ENCODE peak calls at places on chromosome 1, in five cellular contexts. A is H1, W is K562, M is ovary, V is stomach. Q is an unnamed sample.

GRCh38 chr1:214404571-214405213 is 123.7 kb downstream of the SMYD2 start:
- DNase-seq in A (no peak), W (no peak), M (no peak), V (no peak), Q (no peak)

GRCh38 chr1:173330149-173330951 is 123.2 kb upstream of the TNFSF4 start:
- DNase-seq in A (no peak), W (peak; percentile 21), M (no peak), V (no peak), Q (no peak)

GRCh38 chr1:91018006-91018405 is 3.8 kb downstream of the ZNF644 start:
- DNase-seq in A (no peak), W (no peak), M (no peak), V (no peak), Q (no peak)

GRCh38 chr1:58768971-58769808 is 14.7 kb downstream of the JUN start:
- DNase-seq in A (peak; percentile 98), W (peak; percentile 75), M (peak; percentile 86), V (peak; percentile 85), Q (peak; percentile 93)

GRCh38 chr1:160453443-160453842 is 53.1 kb downstream of the VANGL2 start:
- DNase-seq in A (no peak), W (no peak), M (no peak), V (no peak), Q (no peak)

GRCh38 chr1:161207173-161207572 is 5.0 kb downstream of the NDUFS2 start:
- DNase-seq in A (no peak), W (no peak), M (peak; percentile 75), V (no peak), Q (no peak)

GRCh38 chr1:214566158-214567104 is 15.0 kb upstream of the PTPN14 start:
- DNase-seq in A (no peak), W (no peak), M (no peak), V (no peak), Q (no peak)

GRCh38 chr1:160432371-160432786 is 32.0 kb downstream of the VANGL2 start:
- DNase-seq in A (no peak), W (no peak), M (no peak), V (no peak), Q (no peak)

GRCh38 chr1:184085667-184086066 is 34.1 kb downstream of the TSEN15 start:
- DNase-seq in A (no peak), W (no peak), M (no peak), V (no peak), Q (no peak)

GRCh38 chr1:151994956-151995355 is 1.3 kb upstream of the S100A10 start:
- DNase-seq in A (no peak), W (no peak), M (no peak), V (no peak), Q (no peak)

GRCh38 chr1:64229307-64229706 is 25.9 kb downstream of the UBE2U start:
- DNase-seq in A (no peak), W (no peak), M (no peak), V (no peak), Q (no peak)

DNA sequence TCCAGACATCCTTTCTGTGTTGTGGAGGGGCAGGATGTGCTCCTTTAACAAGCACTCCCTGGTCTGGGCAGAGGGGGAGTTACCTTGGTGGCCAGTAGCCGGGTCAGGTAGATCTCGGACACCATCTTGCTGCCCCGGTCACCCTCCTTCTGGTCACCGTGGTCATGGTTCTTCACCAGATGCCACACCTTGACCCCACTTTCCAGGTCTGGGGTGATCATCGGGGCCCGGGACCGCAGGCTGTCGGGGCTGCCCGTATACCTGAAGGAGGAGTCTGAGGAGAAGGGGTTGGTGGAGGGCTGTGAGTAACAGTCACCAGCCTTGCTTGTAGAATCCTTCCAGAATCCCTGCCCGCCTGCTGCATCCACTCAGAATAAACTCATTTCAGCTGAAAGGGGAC is 122.3 kb upstream of the CD34 start:
- DNase-seq in A (no peak), W (no peak), M (no peak), V (no peak), Q (no peak)
- H3K27ac ChIP-seq in A (no peak overlapping the region), W (no peak overlapping the region), M (no peak overlapping the region), V (no peak overlapping the region), Q (no peak overlapping the region)

DNA sequence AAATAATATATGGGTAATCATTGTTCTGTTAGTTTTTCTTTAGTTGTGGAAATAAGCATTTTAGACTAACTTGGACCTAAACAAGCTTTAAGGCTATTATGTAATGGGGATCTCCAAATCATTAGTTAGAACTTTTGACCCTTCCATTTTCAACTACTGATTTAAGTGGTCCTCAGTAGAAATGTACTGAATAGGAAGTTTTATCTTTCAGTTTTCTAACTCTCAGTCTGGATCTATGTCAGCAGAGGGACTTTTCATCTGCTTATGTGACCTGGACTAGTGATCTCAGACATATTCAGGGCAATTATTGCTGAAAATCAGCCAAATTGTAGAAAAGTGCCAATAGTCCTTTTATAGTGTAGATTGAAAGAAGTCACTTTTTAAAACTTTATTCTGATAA is 56.0 kb downstream of the SASS6 start:
- DNase-seq in A (no peak), W (no peak), M (no peak), V (no peak), Q (no peak)
- TF ChIP-seq EP300 in A (no peak), W (no peak), M (no peak), V (no peak), Q (no peak)

DNA sequence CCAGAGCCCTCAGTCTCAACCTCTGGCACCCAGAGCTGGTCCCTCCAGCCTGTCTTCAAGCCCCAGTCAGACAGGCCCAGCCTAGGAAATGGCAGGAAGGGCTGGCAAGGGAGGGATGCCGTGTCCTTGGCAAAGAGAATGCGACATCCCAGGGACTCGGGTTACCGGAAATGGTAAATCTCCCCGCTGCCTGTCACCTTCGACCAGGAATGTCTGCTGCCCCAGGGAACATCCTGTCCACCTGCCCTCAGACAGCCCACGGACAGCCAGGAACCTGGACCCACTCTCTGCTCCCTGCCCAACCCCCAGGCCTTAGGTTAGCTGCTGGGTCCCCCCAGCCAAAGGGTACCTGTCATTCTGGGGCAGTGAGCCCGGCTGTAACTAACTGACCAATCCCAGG is 23.9 kb downstream of the HSPG2 start:
- DNase-seq in A (peak; percentile 68), W (no peak), M (no peak), V (no peak), Q (no peak)
- H3K4me1 ChIP-seq in A (peaks cover 22% of the 10 kb centered on the region), W (peaks cover 77% of the 10 kb centered on the region), M (peaks cover 25% of the 10 kb centered on the region), V (peaks cover 83% of the 10 kb centered on the region), Q (peaks cover 80% of the 10 kb centered on the region)

GRCh38 chr1:24725209-24725651 is 20.0 kb upstream of the CLIC4 start:
- DNase-seq in A (peak; percentile 69), W (no peak), M (no peak), V (no peak), Q (no peak)
- H3K27ac ChIP-seq in A (peak overlapping the region; percentile 39), W (peak overlapping the region; percentile 20), M (peak overlapping the region; percentile 53), V (peak overlapping the region; percentile 82), Q (peak overlapping the region; percentile 23)

GRCh38 chr1:211908453-211908852 is 77.9 kb upstream of the LPGAT1 start:
- DNase-seq in A (no peak), W (no peak), M (no peak), V (no peak), Q (no peak)
- TF ChIP-seq EP300 in A (no peak), W (no peak), M (no peak), V (no peak), Q (no peak)

GRCh38 chr1:51314974-51315373 is 15.4 kb downstream of the TTC39A start:
- DNase-seq in A (no peak), W (no peak), M (no peak), V (peak; percentile 59), Q (no peak)
- H3K4me1 ChIP-seq in A (peaks cover 9% of the 10 kb centered on the region), W (peaks cover 6% of the 10 kb centered on the region), M (no peaks in the 10 kb centered on the region), V (peaks cover 26% of the 10 kb centered on the region), Q (peaks cover 28% of the 10 kb centered on the region)

GRCh38 chr1:219179293-219179692 is 5.6 kb downstream of the LYPLAL1 start:
- DNase-seq in A (no peak), W (no peak), M (no peak), V (no peak), Q (no peak)

GRCh38 chr1:219177363-219177762 is 3.7 kb downstream of the LYPLAL1 start:
- DNase-seq in A (no peak), W (no peak), M (no peak), V (no peak), Q (no peak)

GRCh38 chr1:219176168-219176567 is 2.5 kb downstream of the LYPLAL1 start:
- DNase-seq in A (no peak), W (no peak), M (no peak), V (no peak), Q (no peak)

GRCh38 chr1:219174672-219175564 is 1.2 kb downstream of the LYPLAL1 start:
- DNase-seq in A (no peak), W (peak; percentile 17), M (no peak), V (no peak), Q (no peak)

GRCh38 chr1:219177940-219178339 is 4.3 kb downstream of the LYPLAL1 start:
- DNase-seq in A (no peak), W (no peak), M (no peak), V (no peak), Q (no peak)
- H3K27ac ChIP-seq in A (no peak overlapping the region), W (no peak overlapping the region), M (no peak overlapping the region), V (no peak overlapping the region), Q (no peak overlapping the region)

GRCh38 chr1:46133946-46134345 is 1.5 kb upstream of the PIK3R3 start:
- DNase-seq in A (no peak), W (no peak), M (no peak), V (no peak), Q (no peak)

GRCh38 chr1:46133181-46133658 is 791 bp upstream of the PIK3R3 start:
- DNase-seq in A (no peak), W (peak; percentile 82), M (no peak), V (no peak), Q (no peak)

GRCh38 chr1:46131727-46132528 is 501 bp downstream of the PIK3R3 start:
- DNase-seq in A (peak; percentile 46), W (peak; percentile 32), M (peak; percentile 21), V (peak; percentile 38), Q (no peak)

GRCh38 chr1:46131093-46131492 is 1.3 kb downstream of the PIK3R3 start:
- DNase-seq in A (no peak), W (no peak), M (no peak), V (no peak), Q (no peak)

GRCh38 chr1:46132529-46133180 is at the start of gene PIK3R3:
- DNase-seq in A (peak; percentile 93), W (peak; percentile 99), M (peak; percentile 98), V (peak; percentile 98), Q (peak; percentile 99)
- TF ChIP-seq EP300 in A (peak; percentile 99), W (no peak), M (no peak), V (no peak), Q (no peak)

Q was measured in suprapubic skin.